ENCODE peak calls at places on chromosome 21, in five cellular contexts. Q is activated CD4-positive, alpha-beta T cell treated with anti-CD3 and anti-CD28 coated beads for 24 hours; C is mammary epithelial cell; Y is AG09319; W is endothelial cell. I is an unnamed sample.

GRCh38 chr21:23131177-23131576 is 2133.0 kb downstream of the NCAM2 start:
- DNase-seq in C (no peak), W (no peak), Q (no peak), Y (no peak), I (no peak)

GRCh38 chr21:30336596-30336995 is 898 bp downstream of the KRTAP27-1 start:
- DNase-seq in W (no peak), Y (no peak), C (peak), Q (no peak), I (peak)

GRCh38 chr21:41783476-41784150 is 16.8 kb upstream of the RIPK4 start:
- DNase-seq in C (peak), W (no peak), Y (no peak), Q (no peak), I (peak)

GRCh38 chr21:27213328-27213727 is 246.4 kb upstream of the ADAMTS5 start:
- DNase-seq in Y (no peak), Q (no peak), W (no peak), C (no peak), I (peak)

GRCh38 chr21:33622253-33622652 is 19.3 kb downstream of the CRYZL1 start:
- DNase-seq in C (no peak), Y (no peak), Q (no peak), W (no peak), I (no peak)

GRCh38 chr21:18294100-18294499 is 49.5 kb downstream of the CHODL start:
- DNase-seq in Q (no peak), C (no peak), Y (no peak), W (no peak), I (no peak)

GRCh38 chr21:38330671-38331070 is 73.9 kb downstream of the KCNJ15 start:
- DNase-seq in W (no peak), Q (no peak), C (no peak), Y (no peak), I (no peak)

GRCh38 chr21:39000496-39000895 is 182.8 kb downstream of the PSMG1 start:
- DNase-seq in C (peak), Y (no peak), Q (no peak), W (peak), I (no peak)

GRCh38 chr21:43645414-43645891 is 13.8 kb downstream of the HSF2BP start:
- DNase-seq in Y (no peak), Q (no peak), C (peak), W (peak), I (peak)

GRCh38 chr21:44706026-44706705 is 5.2 kb downstream of the TSPEAR start:
- DNase-seq in Y (no peak), Q (no peak), C (no peak), W (no peak), I (no peak)

GRCh38 chr21:46413365-46413696 is 45.4 kb upstream of the DIP2A start:
- DNase-seq in Y (no peak), Q (no peak), C (peak), W (no peak), I (no peak)

GRCh38 chr21:45049725-45050359 is 24.5 kb upstream of the ADARB1 start:
- DNase-seq in Q (no peak), C (no peak), Y (no peak), W (no peak), I (peak)

GRCh38 chr21:27725916-27726315 is 759.0 kb upstream of the ADAMTS5 start:
- DNase-seq in W (no peak), Q (no peak), Y (no peak), C (peak), I (peak)